ENCODE peak calls at places on chromosomes 13 and 19, in seven cellular contexts. C is RWPE1, D is WTC11, R is IMR-90, K is mesothelial cell of epicardium, N is mucosa of descending colon, P is Peyer's patch. V is an unnamed sample.

GRCh38 chr13:102718746-102719145 is 23.9 kb upstream of the METTL21C start:
- DNase-seq in R (no peak), P (no peak), N (no peak), D (no peak), K (no peak), C (no peak), V (no peak)

GRCh38 chr13:71780546-71780945 is 86.5 kb downstream of the DACH1 start:
- DNase-seq in N (no peak), D (no peak), R (no peak), C (no peak), P (no peak), K (no peak), V (no peak)

GRCh38 chr19:45469132-45469834 is 1.5 kb downstream of the FOSB start:
- DNase-seq in C (peak), P (peak), D (peak), R (peak), N (peak), K (peak), V (peak)

GRCh38 chr19:46489445-46490272 is 6.0 kb downstream of the PNMA8B start:
- DNase-seq in C (no peak), D (peak), N (no peak), R (peak), K (peak), P (no peak), V (no peak)

GRCh38 chr13:106373989-106374572 is 161.4 kb downstream of the EFNB2 start:
- DNase-seq in R (peak), N (no peak), D (no peak), P (no peak), C (no peak), K (no peak), V (no peak)

GRCh38 chr13:44050450-44051063 is 170.9 kb downstream of the LACC1 start:
- DNase-seq in N (no peak), P (no peak), R (peak), C (peak), K (no peak), D (no peak), V (no peak)

GRCh38 chr19:33430674-33431277 is 57.3 kb downstream of the CEBPG start:
- DNase-seq in C (peak), N (peak), K (peak), R (peak), D (peak), P (peak), V (peak)

GRCh38 chr13:20136781-20137703 is 23.8 kb downstream of the GJA3 start:
- DNase-seq in D (peak), N (no peak), C (no peak), P (peak), R (no peak), K (peak), V (peak)

GRCh38 chr19:55118401-55118991 is 1.1 kb upstream of the PPP1R12C start:
- DNase-seq in P (no peak), D (peak), C (no peak), N (peak), K (no peak), R (no peak), V (peak)

GRCh38 chr13:41765813-41766212 is 195.1 kb downstream of the VWA8 start:
- DNase-seq in P (no peak), R (no peak), D (no peak), N (no peak), K (no peak), C (no peak), V (no peak)

GRCh38 chr19:14672043-14672872 is 2.4 kb downstream of the ADGRE3 start:
- DNase-seq in R (no peak), N (no peak), C (no peak), K (no peak), P (no peak), D (no peak), V (no peak)

GRCh38 chr13:39051157-39051556 is 12.9 kb downstream of the NHLRC3 start:
- DNase-seq in D (no peak), P (no peak), R (peak), C (peak), K (no peak), N (no peak), V (no peak)

GRCh38 chr19:511101-511841 is 4.0 kb downstream of the TPGS1 start:
- DNase-seq in R (peak), P (peak), C (no peak), K (no peak), D (peak), N (peak), V (no peak)

GRCh38 chr19:1814391-1814790 is 2.3 kb upstream of the ATP8B3 start:
- DNase-seq in R (no peak), D (no peak), P (no peak), C (no peak), N (peak), K (no peak), V (no peak)

GRCh38 chr19:21439372-21439771 is 42.4 kb downstream of the ZNF493 start:
- DNase-seq in C (no peak), K (no peak), P (no peak), N (no peak), R (no peak), D (no peak), V (no peak)

GRCh38 chr19:46009530-46010510 is 13.0 kb downstream of the PGLYRP1 start:
- DNase-seq in P (peak), D (peak), C (no peak), N (peak), K (peak), R (peak), V (peak)

GRCh38 chr13:59356607-59357006 is 807.1 kb downstream of the DIAPH3 start:
- DNase-seq in C (no peak), N (no peak), K (peak), P (no peak), D (no peak), R (peak), V (no peak)

GRCh38 chr19:49918089-49918488 is 10.9 kb upstream of the ATF5 start:
- DNase-seq in R (no peak), C (no peak), N (no peak), K (no peak), D (no peak), P (no peak), V (no peak)

GRCh38 chr13:43058318-43058674 is 34.9 kb downstream of the DNAJC15 start:
- DNase-seq in R (peak), K (no peak), P (no peak), D (peak), C (peak), N (peak), V (no peak)

GRCh38 chr19:50481351-50482149 is 4.9 kb upstream of the GARIN5A start:
- DNase-seq in N (peak), P (peak), R (no peak), K (no peak), D (no peak), C (no peak), V (no peak)

GRCh38 chr13:50244913-50245574 is 229.8 kb downstream of the KCNRG start:
- DNase-seq in C (peak), R (peak), K (no peak), N (no peak), D (no peak), P (no peak), V (no peak)

GRCh38 chr19:47158879-47159509 is 28.4 kb downstream of the SAE1 start:
- DNase-seq in D (no peak), P (no peak), K (no peak), R (peak), N (no peak), C (peak), V (no peak)

GRCh38 chr13:113936166-113936565 is 37.7 kb downstream of the C13orf46 start:
- DNase-seq in R (no peak), P (no peak), N (no peak), K (no peak), C (no peak), D (no peak), V (no peak)

DNA sequence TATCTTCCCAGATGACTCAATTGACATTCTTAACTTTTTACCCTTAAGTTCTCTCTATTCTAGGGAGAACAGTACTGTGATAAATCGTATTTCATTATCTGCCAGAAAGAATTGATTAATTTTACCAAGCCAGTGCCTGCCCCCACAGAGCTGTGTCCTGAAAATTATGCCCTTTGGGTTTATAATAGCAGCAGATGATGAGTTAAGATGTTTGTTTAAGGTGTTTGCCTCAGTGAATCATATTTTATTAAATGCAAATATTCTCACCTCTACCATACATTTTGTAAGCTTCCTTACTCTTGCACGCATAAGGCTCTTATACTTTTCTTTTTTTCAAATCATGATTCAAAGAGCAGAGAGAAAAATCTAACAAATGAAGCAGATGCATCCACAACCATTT is 318.6 kb downstream of the DCT start:
- DNase-seq in R (no peak), K (no peak), N (no peak), P (no peak), D (no peak), C (no peak), V (no peak)
- TF ChIP-seq CTCF in R (no peak), K (no peak), N (no peak), P (no peak), D (no peak), C (no peak), V (no peak)

GRCh38 chr19:19061491-19061890 is 2.3 kb upstream of the SLC25A42 start:
- DNase-seq in C (no peak), R (no peak), N (no peak), K (no peak), D (no peak), P (no peak), V (no peak)

GRCh38 chr19:19062454-19063182 is 1.2 kb upstream of the SLC25A42 start:
- DNase-seq in K (no peak), D (no peak), P (no peak), N (no peak), R (peak), C (peak), V (no peak)

GRCh38 chr19:19064098-19064722 is 416 bp downstream of the SLC25A42 start:
- DNase-seq in D (no peak), P (no peak), K (no peak), C (peak), N (no peak), R (no peak), V (no peak)

GRCh38 chr19:19064811-19065745 is 1.3 kb downstream of the SLC25A42 start:
- DNase-seq in R (no peak), D (peak), N (no peak), P (no peak), K (no peak), C (peak), V (no peak)

GRCh38 chr19:19063183-19064097 is at the start of gene SLC25A42:
- DNase-seq in P (peak), C (peak), R (peak), N (peak), K (peak), D (peak), V (peak)
- TF ChIP-seq CTCF in P (no peak), C (no peak), R (no peak), N (no peak), K (no peak), D (no peak), V (no peak)

GRCh38 chr13:109465151-109465550 is 321.2 kb downstream of the IRS2 start:
- DNase-seq in R (peak), K (no peak), N (no peak), P (no peak), D (no peak), C (no peak), V (no peak)

GRCh38 chr13:109468123-109468522 is 318.3 kb downstream of the IRS2 start:
- DNase-seq in R (no peak), C (no peak), N (no peak), K (no peak), P (no peak), D (no peak), V (no peak)
- TF ChIP-seq CTCF in R (no peak), C (no peak), N (no peak), K (no peak), P (no peak), D (no peak), V (no peak)

GRCh38 chr19:39087907-39088686 is 3.9 kb downstream of the ACP7 start:
- DNase-seq in D (no peak), C (no peak), P (no peak), R (no peak), N (no peak), K (no peak), V (no peak)

GRCh38 chr19:39093761-39094160 is 9.6 kb downstream of the ACP7 start:
- DNase-seq in C (peak), P (no peak), D (no peak), R (peak), K (no peak), N (no peak), V (no peak)

GRCh38 chr19:39085392-39085791 is 1.2 kb downstream of the ACP7 start:
- DNase-seq in P (no peak), D (no peak), C (no peak), N (no peak), K (no peak), R (no peak), V (no peak)

GRCh38 chr19:39086401-39086800 is 2.2 kb downstream of the ACP7 start:
- DNase-seq in C (no peak), N (no peak), R (no peak), K (no peak), D (no peak), P (no peak), V (no peak)

GRCh38 chr19:39090881-39091280 is 6.7 kb downstream of the ACP7 start:
- DNase-seq in K (no peak), C (no peak), P (no peak), D (no peak), N (no peak), R (no peak), V (no peak)
- TF ChIP-seq CTCF in K (no peak), C (no peak), P (no peak), D (no peak), N (no peak), R (no peak), V (no peak)

GRCh38 chr19:5309438-5310204 is 31.0 kb downstream of the PTPRS start:
- DNase-seq in D (peak), P (no peak), K (no peak), C (no peak), R (no peak), N (no peak), V (no peak)
- TF ChIP-seq CTCF in D (no peak), P (no peak), K (no peak), C (no peak), R (peak), N (no peak), V (no peak)

GRCh38 chr13:27663947-27664346 is 42.3 kb downstream of the POLR1D start:
- DNase-seq in K (no peak), N (no peak), D (peak), C (no peak), R (no peak), P (no peak), V (no peak)

GRCh38 chr13:27662738-27663470 is 41.2 kb downstream of the POLR1D start:
- DNase-seq in C (no peak), P (no peak), R (no peak), D (no peak), N (no peak), K (no peak), V (no peak)

GRCh38 chr13:27666951-27667350 is 45.3 kb downstream of the POLR1D start:
- DNase-seq in P (no peak), C (no peak), R (no peak), K (no peak), N (no peak), D (no peak), V (no peak)

GRCh38 chr13:27665761-27666160 is 44.1 kb downstream of the POLR1D start:
- DNase-seq in K (no peak), R (no peak), N (no peak), C (no peak), P (no peak), D (peak), V (no peak)

DNA sequence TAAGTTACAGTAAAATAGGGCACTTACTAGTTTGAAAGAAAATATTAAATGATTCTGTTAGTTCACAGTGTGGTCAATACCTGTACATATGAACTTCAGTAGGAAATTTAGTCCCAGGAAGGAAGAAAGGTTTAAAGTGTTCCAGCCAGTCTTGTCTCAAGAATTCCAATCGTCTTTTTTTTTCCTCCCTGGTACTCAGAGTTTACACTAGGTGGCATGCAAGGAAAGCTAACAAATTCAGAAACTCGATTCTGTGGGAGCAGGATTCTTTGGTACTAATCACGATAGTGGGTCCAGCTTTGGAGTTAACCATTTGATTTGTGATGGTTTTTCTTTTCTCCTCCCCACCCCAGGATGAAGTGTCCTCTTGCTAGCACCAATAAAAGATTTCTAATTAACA is 43.6 kb downstream of the POLR1D start:
- DNase-seq in P (no peak), D (no peak), N (no peak), K (no peak), R (peak), C (peak), V (no peak)
- TF ChIP-seq CTCF in P (no peak), D (no peak), N (no peak), K (no peak), R (no peak), C (no peak), V (peak)

DNA sequence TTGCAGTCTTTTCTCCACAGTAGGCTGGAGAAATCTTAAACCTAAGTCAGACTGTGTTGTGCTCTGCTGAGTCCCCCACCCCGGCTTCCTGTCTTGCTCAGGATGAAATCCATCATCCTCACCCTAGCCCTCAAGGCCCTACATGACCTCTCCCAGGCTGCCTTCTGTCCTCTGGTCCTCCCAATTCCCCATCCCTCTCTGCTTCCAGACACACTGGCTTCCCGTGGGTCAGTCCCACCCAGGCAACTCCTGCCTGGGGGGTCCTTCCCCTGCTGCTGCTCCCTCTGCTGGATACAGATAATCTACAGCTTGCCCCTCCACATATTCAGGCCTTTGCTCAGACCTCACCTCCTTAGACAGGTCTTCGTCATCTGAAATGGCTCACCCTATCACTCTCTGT is 18.4 kb upstream of the CBY2 start:
- DNase-seq in D (peak), C (no peak), R (no peak), P (no peak), K (no peak), N (no peak), V (no peak)
- TF ChIP-seq CTCF in D (no peak), C (no peak), R (peak), P (no peak), K (no peak), N (no peak), V (peak)

DNA sequence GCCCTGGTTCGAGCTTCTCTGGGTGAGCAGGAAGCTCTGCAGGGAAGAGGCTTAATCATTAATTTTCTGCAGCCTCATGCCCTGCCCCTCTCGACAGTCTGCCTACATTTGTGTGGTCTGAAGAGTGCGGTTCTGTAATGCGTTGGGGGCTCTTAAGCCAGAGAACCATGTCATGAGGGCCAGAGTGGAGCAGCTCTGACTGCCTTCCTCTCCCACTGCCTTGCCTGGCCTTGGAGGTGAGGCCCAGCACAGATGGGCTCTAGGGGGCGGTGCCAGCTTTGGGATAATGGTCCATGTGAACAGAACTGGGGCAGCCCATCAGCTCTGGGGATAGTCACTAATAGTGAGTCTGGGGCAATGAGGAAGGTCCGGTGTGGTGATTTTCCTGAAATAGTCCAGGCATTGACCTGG is 5.7 kb downstream of the FGF9 start:
- DNase-seq in D (peak), N (no peak), C (no peak), K (no peak), R (no peak), P (peak), V (no peak)
- TF ChIP-seq CTCF in D (no peak), N (no peak), C (no peak), K (no peak), R (no peak), P (no peak), V (peak)

DNA sequence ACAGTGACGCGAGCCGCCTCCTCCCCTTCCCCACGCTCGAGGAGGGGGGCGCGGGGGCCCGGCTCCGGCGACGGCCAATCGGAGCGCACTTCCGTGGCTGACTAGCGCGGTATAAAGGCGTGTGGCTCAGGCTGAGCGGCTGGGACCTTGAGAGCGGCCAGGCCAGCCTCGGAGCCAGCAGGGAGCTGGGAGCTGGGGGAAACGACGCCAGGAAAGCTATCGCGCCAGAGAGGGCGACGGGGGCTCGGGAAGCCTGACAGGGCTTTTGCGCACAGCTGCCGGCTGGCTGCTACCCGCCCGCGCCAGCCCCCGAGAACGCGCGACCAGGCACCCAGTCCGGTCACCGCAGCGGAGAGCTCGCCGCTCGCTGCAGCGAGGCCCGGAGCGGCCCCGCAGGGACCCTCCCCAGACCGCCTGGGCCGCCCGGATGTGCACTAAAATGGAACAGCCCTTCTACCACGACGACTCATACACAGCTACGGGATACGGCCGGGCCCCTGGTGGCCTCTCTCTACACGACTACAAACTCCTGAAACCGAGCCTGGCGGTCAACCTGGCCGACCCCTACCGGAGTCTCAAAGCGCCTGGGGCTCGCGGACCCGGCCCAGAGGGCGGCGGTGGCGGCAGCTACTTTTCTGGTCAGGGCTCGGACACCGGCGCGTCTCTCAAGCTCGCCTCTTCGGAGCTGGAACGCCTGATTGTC is at the start of gene JUNB:
- DNase-seq in P (peak), D (peak), C (peak), K (peak), N (peak), R (peak), V (peak)
- TF ChIP-seq CTCF in P (no peak), D (no peak), C (no peak), K (no peak), N (no peak), R (no peak), V (no peak)

DNA sequence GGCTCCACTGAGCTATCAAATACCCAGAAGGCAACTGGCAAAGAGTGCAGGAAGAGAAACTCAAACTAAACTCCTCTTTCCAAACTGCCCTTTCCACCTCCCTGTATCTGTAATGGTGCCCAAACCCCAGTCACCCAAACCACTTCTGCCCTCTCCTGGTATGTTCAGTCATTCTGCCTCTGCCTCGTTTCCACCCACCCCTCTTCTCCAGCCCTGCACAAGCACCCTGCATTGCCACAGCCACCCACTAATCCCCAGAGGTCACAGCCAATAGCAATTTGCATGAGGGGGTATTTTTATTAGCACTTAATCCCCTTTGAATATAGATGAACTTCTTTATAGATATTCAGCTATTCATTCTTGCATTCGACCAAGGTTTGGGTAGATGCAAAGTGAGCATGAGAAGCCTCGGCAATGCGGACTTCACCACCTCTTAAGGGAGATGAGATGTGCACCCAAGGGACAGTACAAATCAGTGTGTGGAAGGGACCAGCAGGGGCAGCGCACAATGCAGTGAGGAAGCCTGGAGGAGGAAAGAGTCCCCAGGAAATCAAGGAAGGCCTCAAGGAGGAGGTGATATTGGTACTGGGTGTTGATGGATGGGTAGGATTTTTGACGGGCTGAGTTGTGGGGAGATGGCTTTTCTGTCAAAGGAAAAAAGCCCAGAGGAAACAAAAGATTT is 12.4 kb downstream of the TMEM272 start:
- DNase-seq in R (peak), D (no peak), P (no peak), N (no peak), C (no peak), K (no peak), V (no peak)
- TF ChIP-seq CTCF in R (peak), D (no peak), P (no peak), N (no peak), C (no peak), K (no peak), V (no peak)